ENCODE peak calls at places on chromosomes 4 and X, in five cellular contexts. N is mesothelial cell of epicardium, B is HepG2, H is left lung, P is psoas muscle. M is an unnamed sample.

GRCh38 chrX:46180258-46180687 is 364.9 kb downstream of the ZNF674 start:
- DNase-seq in N (no peak), B (peak; percentile 2), H (no peak), P (no peak), M (no peak)

GRCh38 chrX:26032141-26032917 is 105.8 kb upstream of the MAGEB18 start:
- DNase-seq in N (no peak), B (no peak), H (no peak), P (no peak), M (no peak)

GRCh38 chrX:96379951-96380350 is 304.7 kb upstream of the DIAPH2 start:
- DNase-seq in N (no peak), B (no peak), H (no peak), P (no peak), M (no peak)

GRCh38 chr4:109588176-109588575 is 28.1 kb downstream of the MCUB start:
- DNase-seq in N (no peak), B (no peak), H (no peak), P (no peak), M (no peak)

GRCh38 chr4:71855944-71856343 is 72.1 kb upstream of the GC start:
- DNase-seq in N (no peak), B (no peak), H (no peak), P (no peak), M (no peak)

GRCh38 chr4:39697740-39698423 is at the start of gene UBE2K:
- DNase-seq in N (peak; percentile 95), B (peak; percentile 83), H (peak; percentile 99), P (peak; percentile 95), M (peak; percentile 90)

GRCh38 chr4:153759407-153760226 is at the start of gene RNF175:
- DNase-seq in N (peak; percentile 55), B (no peak), H (peak; percentile 85), P (peak; percentile 49), M (peak; percentile 41)

GRCh38 chr4:8688041-8688907 is 95.7 kb downstream of the CPZ start:
- DNase-seq in N (peak; percentile 81), B (no peak), H (no peak), P (no peak), M (peak; percentile 88)

GRCh38 chrX:1140236-1140681 is 72.2 kb downstream of the CRLF2 start:
- DNase-seq in N (no peak), B (no peak), H (no peak), P (peak; percentile 19), M (no peak)

GRCh38 chrX:153648358-153649177 is 1.6 kb downstream of the DUSP9 start:
- DNase-seq in N (peak; percentile 29), B (no peak), H (no peak), P (no peak), M (no peak)

GRCh38 chrX:153647461-153648357 is 706 bp downstream of the DUSP9 start:
- DNase-seq in N (peak; percentile 36), B (no peak), H (peak; percentile 31), P (peak; percentile 40), M (no peak)

GRCh38 chrX:153649915-153650782 is 3.1 kb downstream of the DUSP9 start:
- DNase-seq in N (peak; percentile 17), B (no peak), H (peak; percentile 34), P (peak; percentile 36), M (no peak)

GRCh38 chrX:153650959-153651358 is 4.0 kb downstream of the DUSP9 start:
- DNase-seq in N (no peak), B (no peak), H (no peak), P (no peak), M (no peak)

DNA sequence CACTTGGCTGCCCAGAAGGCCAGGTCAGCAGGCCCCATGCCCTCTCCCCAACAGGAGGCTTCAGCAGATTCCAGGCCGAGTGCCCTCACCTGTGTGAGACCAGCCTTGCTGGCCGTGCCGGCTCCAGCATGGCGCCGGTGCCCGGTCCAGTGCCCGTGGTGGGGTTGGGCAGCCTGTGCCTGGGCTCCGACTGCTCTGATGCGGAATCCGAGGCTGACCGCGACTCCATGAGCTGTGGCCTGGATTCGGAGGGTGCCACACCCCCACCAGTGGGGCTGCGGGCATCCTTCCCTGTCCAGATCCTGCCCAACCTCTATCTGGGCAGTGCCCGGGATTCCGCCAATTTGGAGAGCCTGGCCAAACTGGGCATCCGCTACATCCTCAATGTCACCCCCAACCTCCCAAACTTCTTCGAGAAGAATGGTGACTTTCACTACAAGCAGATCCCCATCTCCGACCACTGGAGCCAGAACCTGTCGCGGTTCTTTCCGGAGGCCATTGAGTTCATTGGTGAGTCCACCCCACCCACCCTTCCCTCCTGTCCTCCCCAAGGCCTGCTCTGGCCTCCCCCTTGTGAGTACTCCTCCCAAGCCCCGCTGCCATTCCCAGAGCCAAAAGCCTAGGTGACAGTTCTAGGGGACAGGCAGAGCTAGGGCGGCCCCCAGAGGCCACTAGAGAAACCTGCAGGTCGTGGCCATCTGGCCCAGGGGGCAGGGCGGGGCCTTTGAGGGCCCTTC is 2.3 kb downstream of the DUSP9 start:
- DNase-seq in N (peak; percentile 35), B (peak; percentile 70), H (peak; percentile 79), P (peak; percentile 60), M (peak; percentile 38)
- TF ChIP-seq CTCF in N (no peak), B (peak; percentile 67), H (no peak), P (peak; percentile 19), M (no peak)

DNA sequence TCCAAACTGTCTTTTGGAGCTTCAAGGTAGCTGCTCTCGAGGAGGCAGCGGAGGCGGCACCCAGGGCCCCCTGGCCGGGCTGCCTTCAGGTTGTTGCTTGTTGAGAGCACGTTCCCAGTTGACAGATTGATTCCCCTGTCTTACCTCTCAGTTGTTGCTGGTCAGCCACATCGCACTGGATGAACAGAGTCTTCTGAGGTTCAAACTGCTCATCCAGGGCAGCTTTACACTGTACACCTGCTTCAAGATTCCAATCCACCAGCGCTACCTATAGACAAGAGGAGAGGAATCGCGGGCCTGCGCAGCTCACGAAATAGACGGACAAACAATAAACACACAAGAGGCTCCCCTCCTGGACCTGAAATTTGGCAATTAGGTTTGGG is 497 bp downstream of the HPGD start:
- DNase-seq in N (peak; percentile 42), B (no peak), H (peak; percentile 81), P (peak; percentile 52), M (peak; percentile 7)
- TF ChIP-seq CTCF in N (no peak), B (no peak), H (no peak), P (no peak), M (no peak)

GRCh38 chr4:140237616-140238352 is 83.8 kb upstream of the MAML3 start:
- DNase-seq in N (peak; percentile 54), B (no peak), H (peak; percentile 87), P (peak; percentile 86), M (peak; percentile 57)

GRCh38 chr4:140234697-140235060 is 80.7 kb upstream of the MAML3 start:
- DNase-seq in N (no peak), B (no peak), H (no peak), P (no peak), M (no peak)

GRCh38 chr4:140229881-140230280 is 75.9 kb upstream of the MAML3 start:
- DNase-seq in N (no peak), B (no peak), H (no peak), P (no peak), M (no peak)

GRCh38 chr4:140236649-140237160 is 82.7 kb upstream of the MAML3 start:
- DNase-seq in N (no peak), B (no peak), H (no peak), P (no peak), M (no peak)

DNA sequence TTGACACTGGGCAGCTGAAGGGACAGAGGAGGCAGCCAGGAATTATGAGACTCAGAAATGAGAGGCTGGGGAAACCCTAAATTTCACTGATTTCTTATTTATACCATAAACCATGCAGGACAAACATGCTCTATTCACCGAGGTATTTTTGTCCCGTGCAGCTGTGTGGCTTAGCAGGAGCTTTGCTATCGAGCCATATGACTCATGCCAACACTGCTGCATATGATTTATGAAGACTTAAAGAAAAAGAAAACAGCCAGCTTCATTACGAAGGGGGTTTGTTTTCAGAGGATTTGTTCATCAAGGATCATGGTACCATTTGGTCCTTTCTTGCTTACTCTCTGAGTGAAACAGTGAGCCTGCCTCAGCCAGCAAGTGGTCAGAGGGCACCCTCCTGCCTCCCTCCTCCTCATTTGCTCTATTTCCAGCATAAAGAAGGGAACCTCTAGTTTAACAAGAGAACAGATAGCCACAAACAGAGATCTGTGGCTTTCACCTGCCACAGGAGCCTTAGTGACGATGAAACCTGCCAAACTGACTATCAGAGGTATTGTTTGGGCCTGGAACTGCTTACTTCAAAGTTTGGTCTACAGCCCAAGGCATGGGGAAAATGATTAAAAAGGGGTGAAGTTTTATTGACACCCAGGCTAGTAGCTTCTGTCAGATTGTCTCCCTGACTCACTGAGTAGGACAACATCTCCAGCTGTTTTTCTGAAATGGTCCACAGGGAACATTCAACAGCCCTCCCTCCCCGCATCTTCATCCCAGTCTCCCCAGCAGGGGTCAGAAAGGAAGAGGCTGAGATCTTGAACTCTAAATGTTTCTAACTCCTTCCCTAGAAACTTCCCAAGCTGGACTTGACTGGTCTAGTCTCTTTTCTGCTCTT is 80.1 kb upstream of the MAML3 start:
- DNase-seq in N (no peak), B (no peak), H (no peak), P (no peak), M (no peak)
- TF ChIP-seq CTCF in N (no peak), B (no peak), H (no peak), P (no peak), M (no peak)

GRCh38 chr4:166501941-166502382 is 628.9 kb downstream of the TLL1 start:
- DNase-seq in N (peak; percentile 53), B (peak; percentile 40), H (no peak), P (no peak), M (peak; percentile 43)
- TF ChIP-seq CTCF in N (no peak), B (peak; percentile 80), H (no peak), P (no peak), M (no peak)

DNA sequence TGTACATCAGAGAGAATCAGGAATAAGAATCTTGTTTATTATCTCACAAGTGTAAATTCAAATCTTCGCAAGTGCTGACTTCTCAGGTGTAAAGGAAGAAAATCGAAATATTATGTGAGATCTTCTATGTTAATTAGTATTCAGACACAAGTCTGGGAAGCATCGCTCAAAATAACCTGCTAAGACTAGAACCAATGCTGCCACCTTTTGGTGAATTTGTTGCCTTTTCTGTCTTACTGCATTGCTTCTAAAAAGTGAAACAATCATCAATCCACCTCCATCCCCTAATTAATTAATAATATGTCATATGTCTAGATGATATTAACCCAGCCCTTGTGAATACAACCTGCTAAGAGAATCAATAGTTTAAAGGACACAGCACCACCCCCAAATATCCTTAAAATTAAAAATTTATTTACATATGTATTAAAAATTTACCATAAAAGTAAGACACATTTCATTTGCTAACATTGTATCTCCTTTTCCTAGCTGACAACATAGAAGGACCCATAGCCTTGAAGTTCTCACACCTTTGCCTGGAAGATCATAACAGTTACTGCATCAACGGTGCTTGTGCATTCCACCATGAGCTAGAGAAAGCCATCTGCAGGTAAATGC is 3.5 kb downstream of the EPGN start:
- DNase-seq in N (no peak), B (peak; percentile 46), H (no peak), P (no peak), M (peak; percentile 38)
- TF ChIP-seq CTCF in N (peak; percentile 34), B (peak; percentile 66), H (peak; percentile 48), P (peak; percentile 52), M (peak; percentile 43)

DNA sequence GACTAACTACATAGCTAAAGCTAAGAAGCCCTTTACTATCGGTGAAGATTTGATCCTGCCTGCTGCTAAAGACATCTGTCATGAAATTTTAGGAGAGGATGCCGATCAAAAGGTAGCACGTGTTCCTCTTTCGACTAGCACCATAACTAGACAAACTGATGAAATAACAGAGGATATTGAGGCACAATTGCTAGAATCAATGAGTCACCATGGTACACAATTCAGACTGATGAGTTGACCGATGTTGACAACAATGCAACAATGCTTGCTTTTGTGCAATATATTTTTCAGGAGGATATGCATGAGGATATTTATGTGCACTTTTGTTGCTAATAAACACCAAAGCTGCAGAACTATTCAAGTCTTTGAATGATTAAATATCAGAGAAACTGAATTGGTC is 24.3 kb downstream of the TBCK start:
- DNase-seq in N (no peak), B (no peak), H (no peak), P (no peak), M (no peak)
- TF ChIP-seq CTCF in N (no peak), B (no peak), H (no peak), P (no peak), M (no peak)

GRCh38 chrX:68889244-68889643 is 60.4 kb downstream of the EFNB1 start:
- DNase-seq in N (no peak), B (no peak), H (no peak), P (no peak), M (no peak)
- TF ChIP-seq CTCF in N (no peak), B (no peak), H (no peak), P (no peak), M (no peak)

M was measured in endothelial cell.